ENCODE peak calls at places on chromosome 5, in four cellular contexts. I is neuronal stem cell, P is IMR-90, H is DND-41. U is an unnamed sample.

GRCh38 chr5:393846-394275 is 49.1 kb upstream of the EXOC3 start:
- DNase-seq in I (no peak), P (peak; percentile 39), H (peak; percentile 33), U (no peak)

GRCh38 chr5:176364765-176365662 is at the start of gene ARL10:
- DNase-seq in I (peak; percentile 46), P (peak; percentile 20), H (no peak), U (no peak)

GRCh38 chr5:1557114-1557873 is 33.5 kb upstream of the LPCAT1 start:
- DNase-seq in I (no peak), P (no peak), H (no peak), U (no peak)

GRCh38 chr5:10635861-10636350 is 72.0 kb downstream of the ANKRD33B start:
- DNase-seq in I (no peak), P (no peak), H (no peak), U (no peak)

GRCh38 chr5:62574599-62574998 is 4.0 kb upstream of the LRRC70 start:
- DNase-seq in I (no peak), P (no peak), H (no peak), U (no peak)

GRCh38 chr5:80153586-80154126 is 102.2 kb downstream of the SERINC5 start:
- DNase-seq in I (no peak), P (no peak), H (no peak), U (no peak)

GRCh38 chr5:41778410-41778809 is 91.8 kb downstream of the OXCT1 start:
- DNase-seq in I (no peak), P (no peak), H (no peak), U (no peak)

GRCh38 chr5:68953885-68954617 is 139.8 kb upstream of the SLC30A5 start:
- DNase-seq in I (no peak), P (no peak), H (no peak), U (no peak)

GRCh38 chr5:124841829-124842712 is 95.6 kb upstream of the ZNF608 start:
- DNase-seq in I (no peak), P (peak; percentile 12), H (no peak), U (no peak)

GRCh38 chr5:175616083-175616482 is 41.8 kb upstream of the HRH2 start:
- DNase-seq in I (no peak), P (no peak), H (no peak), U (no peak)

GRCh38 chr5:163459465-163459887 is 426 bp downstream of the NUDCD2 start:
- DNase-seq in I (no peak), P (peak; percentile 23), H (no peak), U (peak; percentile 60)

GRCh38 chr5:33806736-33807442 is 84.9 kb downstream of the ADAMTS12 start:
- DNase-seq in I (no peak), P (peak; percentile 87), H (no peak), U (no peak)

GRCh38 chr5:125326114-125326513 is 579.7 kb upstream of the ZNF608 start:
- DNase-seq in I (no peak), P (peak; percentile 88), H (no peak), U (no peak)

GRCh38 chr5:115773010-115773580 is 43.4 kb downstream of the CDO1 start:
- DNase-seq in I (no peak), P (no peak), H (no peak), U (no peak)

GRCh38 chr5:34014614-34015013 is 6.8 kb upstream of the AMACR start:
- DNase-seq in I (no peak), P (no peak), H (no peak), U (no peak)

GRCh38 chr5:149282027-149282965 is 10.6 kb downstream of the AFAP1L1 start:
- DNase-seq in I (no peak), P (no peak), H (no peak), U (no peak)
- H3K4me1 ChIP-seq in I (no peaks in the 10 kb centered on the region), P (peaks cover 4% of the 10 kb centered on the region), H (no peaks in the 10 kb centered on the region), U (peaks cover 6% of the 10 kb centered on the region)

GRCh38 chr5:60285910-60286309 is 392.4 kb upstream of the PDE4D start:
- DNase-seq in I (no peak), P (no peak), H (no peak), U (no peak)
- H3K4me3 ChIP-seq in I (no peak overlapping the region), P (no peak overlapping the region), H (no peak overlapping the region), U (no peak overlapping the region)

GRCh38 chr5:24491482-24491881 is 153.3 kb downstream of the CDH10 start:
- DNase-seq in I (no peak), P (no peak), H (no peak), U (no peak)

GRCh38 chr5:24487371-24487770 is 157.4 kb downstream of the CDH10 start:
- DNase-seq in I (no peak), P (no peak), H (no peak), U (no peak)

GRCh38 chr5:24492231-24492630 is 152.5 kb downstream of the CDH10 start:
- DNase-seq in I (no peak), P (no peak), H (no peak), U (no peak)
- H2AFZ ChIP-seq in I (peak overlapping the region; percentile 40), P (no peak overlapping the region), H (no peak overlapping the region), U (no peak overlapping the region)

DNA sequence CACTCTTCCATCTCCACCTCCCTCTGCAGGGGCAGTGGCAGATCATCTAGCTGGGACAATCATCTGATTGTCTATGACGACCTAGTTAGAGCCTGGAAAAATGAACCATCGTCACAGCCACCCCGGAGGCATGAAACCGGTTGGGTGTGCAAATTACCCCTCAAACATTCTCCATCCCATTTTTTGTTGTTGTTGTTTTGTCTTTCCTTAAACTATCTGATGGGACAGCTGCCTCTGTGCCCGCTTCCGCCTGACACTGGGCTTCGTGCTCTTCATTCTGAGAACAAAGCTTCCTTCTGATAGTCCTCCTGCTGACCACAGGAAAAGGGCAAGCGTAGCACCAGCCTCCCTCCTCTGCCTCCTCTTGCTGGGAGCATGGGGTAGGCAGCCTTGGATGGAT is 7.0 kb upstream of the NDST1 start:
- DNase-seq in I (no peak), P (no peak), H (no peak), U (no peak)
- H3K4me1 ChIP-seq in I (peaks cover 25% of the 10 kb centered on the region), P (peaks cover 68% of the 10 kb centered on the region), H (no peaks in the 10 kb centered on the region), U (peaks cover 11% of the 10 kb centered on the region)

GRCh38 chr5:90560771-90561170 is 2.2 kb downstream of the ADGRV1 start:
- DNase-seq in I (no peak), P (no peak), H (no peak), U (no peak)

GRCh38 chr5:90562331-90562730 is 3.7 kb downstream of the ADGRV1 start:
- DNase-seq in I (peak; percentile 23), P (no peak), H (no peak), U (no peak)

GRCh38 chr5:90558344-90559192 is at the start of gene ADGRV1:
- DNase-seq in I (peak; percentile 96), P (peak; percentile 1), H (no peak), U (peak; percentile 95)

GRCh38 chr5:90563161-90563560 is 4.6 kb downstream of the ADGRV1 start:
- DNase-seq in I (no peak), P (no peak), H (no peak), U (no peak)

GRCh38 chr5:90561766-90562165 is 3.2 kb downstream of the ADGRV1 start:
- DNase-seq in I (no peak), P (no peak), H (no peak), U (no peak)
- H3K4me3 ChIP-seq in I (no peak overlapping the region), P (no peak overlapping the region), H (no peak overlapping the region), U (no peak overlapping the region)

DNA sequence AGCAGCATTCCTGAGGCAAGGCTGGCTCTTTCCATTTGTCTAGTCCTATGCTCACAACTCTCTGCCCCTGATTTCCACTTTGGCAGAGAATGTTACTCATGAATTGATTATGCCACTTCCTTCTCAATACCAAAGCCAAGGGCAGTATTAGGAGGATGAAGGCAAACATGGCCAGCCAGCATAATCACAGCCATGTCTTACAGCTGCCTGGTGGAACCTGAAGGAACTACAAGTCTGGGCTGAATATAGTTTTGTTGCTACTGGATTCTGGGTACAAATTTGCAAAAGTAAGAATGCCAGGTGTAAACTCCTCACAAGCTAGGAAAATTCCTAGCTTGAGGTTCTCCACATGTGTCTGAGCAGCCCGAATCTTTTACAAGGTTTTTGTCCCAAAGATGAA is 4.2 kb downstream of the SIL1 start:
- DNase-seq in I (no peak), P (no peak), H (no peak), U (no peak)
- H2AFZ ChIP-seq in I (no peak overlapping the region), P (no peak overlapping the region), H (no peak overlapping the region), U (no peak overlapping the region)

GRCh38 chr5:173828952-173829351 is 59.2 kb upstream of the CPEB4 start:
- DNase-seq in I (no peak), P (no peak), H (no peak), U (peak; percentile 34)
- H3K4me1 ChIP-seq in I (no peaks in the 10 kb centered on the region), P (peaks cover 11% of the 10 kb centered on the region), H (no peaks in the 10 kb centered on the region), U (peaks cover 23% of the 10 kb centered on the region)

GRCh38 chr5:6730407-6730806 is 17.2 kb downstream of the TENT4A start:
- DNase-seq in I (no peak), P (no peak), H (no peak), U (peak; percentile 88)
- H3K4me3 ChIP-seq in I (no peak overlapping the region), P (no peak overlapping the region), H (no peak overlapping the region), U (peak overlapping the region; percentile 62)

U was measured in MM.1S.